ENCODE peak calls at places on chromosomes 11 and 22, in eight cellular contexts. G is heart right ventricle, N is endothelial cell of umbilical vein, P is lower leg skin, D is tibial nerve, Z is lower lobe of right lung, M is hepatocyte, B is NB4. H is an unnamed sample.

GRCh38 chr11:82718307-82718706 is 15.4 kb downstream of the FAM181B start:
- DNase-seq in Z (no peak), P (no peak), N (peak), D (peak), B (peak), M (peak), G (peak), H (peak)

GRCh38 chr11:34866375-34866774 is 49.8 kb downstream of the APIP start:
- DNase-seq in B (peak), Z (no peak), M (peak), G (no peak), P (no peak), N (no peak), D (no peak), H (no peak)

GRCh38 chr11:6611092-6612007 is 666 bp downstream of the TAF10 start:
- DNase-seq in D (no peak), P (no peak), M (no peak), B (peak), G (peak), N (peak), Z (peak), H (no peak)

GRCh38 chr11:834371-835316 is 1.9 kb downstream of the CD151 start:
- DNase-seq in D (no peak), G (peak), P (no peak), M (peak), N (peak), B (no peak), Z (peak), H (peak)

GRCh38 chr22:21760640-21761039 is 25.0 kb upstream of the YPEL1 start:
- DNase-seq in N (no peak), M (no peak), G (no peak), P (no peak), D (no peak), Z (no peak), B (peak), H (no peak)

GRCh38 chr22:31341386-31342088 is 4.6 kb downstream of the PATZ1 start:
- DNase-seq in G (no peak), P (no peak), M (peak), N (no peak), D (no peak), B (no peak), Z (no peak), H (no peak)

GRCh38 chr11:129315781-129316579 is 59.7 kb upstream of the BARX2 start:
- DNase-seq in D (no peak), B (no peak), Z (peak), P (no peak), G (no peak), M (peak), N (no peak), H (no peak)

GRCh38 chr11:19598456-19598855 is 114.2 kb upstream of the NAV2 start:
- DNase-seq in D (no peak), P (no peak), G (no peak), B (no peak), M (no peak), N (no peak), Z (no peak), H (no peak)

GRCh38 chr11:2944953-2945756 is 15.9 kb upstream of the PHLDA2 start:
- DNase-seq in Z (peak), M (peak), B (no peak), P (peak), G (peak), D (peak), N (peak), H (peak)

GRCh38 chr22:39369186-39369585 is 19.4 kb downstream of the SYNGR1 start:
- DNase-seq in Z (no peak), G (no peak), B (no peak), N (no peak), M (no peak), P (no peak), D (no peak), H (no peak)

GRCh38 chr11:75851203-75851602 is 36.2 kb downstream of the UVRAG start:
- DNase-seq in N (peak), P (no peak), B (no peak), D (no peak), M (no peak), G (no peak), Z (no peak), H (no peak)

GRCh38 chr22:45768490-45768889 is 96.9 kb downstream of the ATXN10 start:
- DNase-seq in M (no peak), G (no peak), B (no peak), Z (no peak), N (no peak), P (no peak), D (no peak), H (no peak)

GRCh38 chr11:93570759-93571413 is 27.7 kb upstream of the SMCO4 start:
- DNase-seq in B (peak), G (peak), D (no peak), M (peak), Z (no peak), P (no peak), N (no peak), H (no peak)

GRCh38 chr11:30581646-30582045 is 4.5 kb downstream of the MPPED2 start:
- DNase-seq in B (no peak), D (no peak), P (no peak), N (no peak), Z (no peak), M (no peak), G (no peak), H (no peak)

DNA sequence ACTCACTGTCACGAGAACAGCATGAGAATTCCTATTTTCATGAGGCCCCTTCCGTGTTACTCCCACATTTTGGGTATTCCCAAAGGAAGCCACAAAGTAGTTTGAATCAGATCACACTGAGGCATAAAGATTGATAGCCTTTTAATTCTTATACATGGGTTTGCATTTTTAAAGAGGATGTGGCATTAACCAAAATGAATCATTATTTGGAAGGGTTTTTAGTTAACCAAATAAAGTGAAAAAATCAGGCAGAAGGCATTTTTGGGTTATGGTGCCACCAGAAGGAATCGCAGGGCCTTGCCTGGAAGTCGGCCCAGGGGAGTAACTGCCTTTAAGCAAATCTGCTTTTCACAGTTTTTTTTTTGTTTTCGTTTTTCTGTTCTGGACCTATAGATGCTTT is 55.4 kb downstream of the HSD17B12 start:
- DNase-seq in P (no peak), G (no peak), D (no peak), Z (no peak), M (no peak), N (no peak), B (peak), H (no peak)
- H3K4me3 ChIP-seq in P (no peak), G (no peak), D (no peak), Z (no peak), M (no peak), N (no peak), B (no peak), H (no peak)

GRCh38 chr22:46996595-46997310 is 234.3 kb downstream of the TBC1D22A start:
- DNase-seq in D (no peak), Z (no peak), P (no peak), M (no peak), B (no peak), G (no peak), N (peak), H (no peak)
- TF ChIP-seq CTCF in D (no peak), Z (no peak), P (no peak), M (peak), B (no peak), G (no peak), N (peak), H (no peak)

DNA sequence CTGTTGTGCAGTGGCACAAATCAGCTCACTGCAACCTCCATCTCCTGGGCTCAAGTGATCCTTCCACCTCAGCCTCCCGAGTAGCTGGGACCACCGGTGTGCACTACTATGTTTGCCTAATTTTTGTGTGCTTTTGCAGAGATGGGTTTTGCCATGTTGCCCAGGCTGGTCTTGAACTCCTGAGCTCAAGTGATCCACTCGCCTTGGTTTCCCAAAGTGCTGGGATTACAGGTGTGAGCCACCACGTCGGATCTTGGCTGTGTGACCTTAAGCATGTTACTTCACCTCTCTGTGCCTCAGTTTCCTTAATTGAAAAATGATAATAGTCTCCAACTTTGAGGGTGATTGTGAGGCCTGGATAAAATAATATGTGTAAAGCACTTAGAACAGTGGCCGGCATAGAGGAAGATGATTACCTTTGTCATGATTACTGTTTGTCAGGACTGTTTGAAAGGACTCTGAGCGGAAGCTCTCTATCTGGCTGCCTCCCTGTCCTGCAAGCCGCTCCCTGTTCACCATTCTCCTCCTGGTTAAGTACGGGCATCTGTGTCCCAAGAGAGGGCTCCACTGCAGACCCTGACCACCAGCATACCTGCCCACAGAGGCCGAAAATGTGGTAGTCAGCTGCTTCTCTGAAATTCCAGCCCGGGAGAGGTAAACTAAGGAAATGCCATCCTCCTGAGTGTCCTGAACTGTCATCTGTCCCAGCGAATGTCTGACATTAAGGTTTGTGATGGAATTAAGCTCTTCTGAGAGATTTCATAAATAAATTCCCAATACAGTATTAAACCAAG is 73.6 kb downstream of the MICAL2 start:
- DNase-seq in Z (no peak), M (no peak), P (no peak), G (no peak), B (no peak), N (no peak), D (no peak), H (no peak)
- H3K4me3 ChIP-seq in Z (no peak), M (no peak), P (no peak), G (no peak), B (no peak), N (no peak), D (no peak), H (no peak)

GRCh38 chr11:70732493-70733206 is 334.3 kb downstream of the CTTN start:
- DNase-seq in B (no peak), P (no peak), G (no peak), M (no peak), Z (peak), N (no peak), D (no peak), H (no peak)
- TF ChIP-seq CTCF in B (no peak), P (no peak), G (no peak), M (no peak), Z (no peak), N (no peak), D (no peak), H (no peak)

GRCh38 chr22:36376265-36376664 is 11.5 kb downstream of the MYH9 start:
- DNase-seq in M (no peak), D (no peak), Z (no peak), B (no peak), N (no peak), P (no peak), G (no peak), H (no peak)

GRCh38 chr22:36374603-36375024 is 13.2 kb downstream of the MYH9 start:
- DNase-seq in Z (no peak), B (peak), G (no peak), P (no peak), M (no peak), D (no peak), N (peak), H (no peak)

GRCh38 chr22:36375071-36375980 is 12.4 kb downstream of the MYH9 start:
- DNase-seq in Z (peak), B (peak), P (no peak), M (no peak), D (no peak), G (no peak), N (no peak), H (no peak)

GRCh38 chr22:36378080-36378788 is 9.5 kb downstream of the MYH9 start:
- DNase-seq in N (no peak), G (no peak), Z (no peak), M (no peak), B (no peak), P (no peak), D (no peak), H (no peak)

GRCh38 chr22:36377022-36377631 is 10.6 kb downstream of the MYH9 start:
- DNase-seq in P (no peak), D (no peak), G (no peak), M (no peak), N (no peak), B (peak), Z (no peak), H (no peak)
- H3K4me3 ChIP-seq in P (no peak), D (no peak), G (no peak), M (no peak), N (no peak), B (no peak), Z (peak), H (no peak)

GRCh38 chr11:72114570-72114969 is 2.1 kb upstream of the ANAPC15 start:
- DNase-seq in N (no peak), M (peak), P (no peak), Z (no peak), D (no peak), G (no peak), B (no peak), H (no peak)

GRCh38 chr11:72112541-72113136 is at the start of gene ANAPC15:
- DNase-seq in D (peak), B (peak), M (peak), G (peak), N (peak), P (peak), Z (peak), H (peak)

GRCh38 chr11:72111300-72111699 is 1.2 kb downstream of the ANAPC15 start:
- DNase-seq in N (no peak), Z (no peak), P (no peak), D (no peak), B (no peak), M (no peak), G (no peak), H (no peak)

GRCh38 chr11:72113170-72113808 is 794 bp upstream of the ANAPC15 start:
- DNase-seq in Z (no peak), N (no peak), G (no peak), D (no peak), P (no peak), B (peak), M (no peak), H (no peak)

GRCh38 chr11:72111803-72112540 is 523 bp downstream of the ANAPC15 start:
- DNase-seq in M (peak), N (peak), D (peak), Z (peak), P (peak), B (peak), G (peak), H (peak)
- TF ChIP-seq CTCF in M (no peak), N (no peak), D (no peak), Z (no peak), P (no peak), B (no peak), G (no peak), H (no peak)

H was measured in dorsolateral prefrontal cortex.